ENCODE peak calls at places on chromosomes 1 and 21, in seven cellular contexts. V is GM04504, Y is MCF 10A, E is frontal cortex, N is left ventricle myocardium inferior, D is HFFc6, X is hypothalamus. U is an unnamed sample.

GRCh38 chr1:206075786-206076725 is 23.1 kb downstream of the RHEX start:
- DNase-seq in V (peak; percentile 22), Y (peak; percentile 38), E (no peak), N (no peak), D (peak; percentile 45), X (no peak), U (no peak)

GRCh38 chr1:198937231-198938031 is 298.6 kb downstream of the PTPRC start:
- DNase-seq in V (peak; percentile 81), Y (peak; percentile 95), E (peak; percentile 71), N (no peak), D (peak; percentile 96), X (peak; percentile 33), U (peak; percentile 94)

GRCh38 chr1:210663730-210664573 is 335.2 kb downstream of the HHAT start:
- DNase-seq in V (no peak), Y (no peak), E (no peak), N (no peak), D (no peak), X (no peak), U (no peak)

GRCh38 chr1:25003457-25004190 is 73.5 kb upstream of the RUNX3 start:
- DNase-seq in V (no peak), Y (no peak), E (no peak), N (no peak), D (peak; percentile 25), X (no peak), U (no peak)

GRCh38 chr1:183444243-183444642 is 26.1 kb upstream of the NMNAT2 start:
- DNase-seq in V (peak; percentile 7), Y (no peak), E (no peak), N (no peak), D (no peak), X (no peak), U (peak; percentile 25)

GRCh38 chr1:248788327-248788726 is 32.8 kb upstream of the LYPD8 start:
- DNase-seq in V (no peak), Y (no peak), E (no peak), N (no peak), D (no peak), X (no peak), U (no peak)

GRCh38 chr1:111736548-111737215 is 2.5 kb downstream of the INKA2 start:
- DNase-seq in V (no peak), Y (no peak), E (no peak), N (peak; percentile 85), D (no peak), X (no peak), U (no peak)

GRCh38 chr1:175016073-175016722 is 7.0 kb downstream of the MRPS14 start:
- DNase-seq in V (no peak), Y (no peak), E (no peak), N (no peak), D (peak; percentile 71), X (no peak), U (peak; percentile 30)

GRCh38 chr21:46639489-46640386 is 4.3 kb downstream of the PRMT2 start:
- DNase-seq in V (no peak), Y (peak; percentile 40), E (no peak), N (no peak), D (peak; percentile 25), X (no peak), U (no peak)

GRCh38 chr21:34926784-34927548 is 122.1 kb downstream of the RUNX1 start:
- DNase-seq in V (no peak), Y (no peak), E (no peak), N (no peak), D (peak; percentile 23), X (no peak), U (no peak)

GRCh38 chr1:179178965-179179364 is 50.5 kb downstream of the ABL2 start:
- DNase-seq in V (peak; percentile 35), Y (peak; percentile 51), E (no peak), N (no peak), D (peak; percentile 49), X (no peak), U (no peak)

GRCh38 chr1:224223819-224224714 is 41.0 kb downstream of the DEGS1 start:
- DNase-seq in V (peak; percentile 45), Y (peak; percentile 91), E (no peak), N (no peak), D (peak; percentile 59), X (no peak), U (peak; percentile 53)

GRCh38 chr1:234871710-234872262 is 256.9 kb downstream of the TOMM20 start:
- DNase-seq in V (no peak), Y (no peak), E (no peak), N (no peak), D (no peak), X (no peak), U (peak; percentile 24)

GRCh38 chr1:156337888-156338179 is 258 bp downstream of the CCT3 start:
- DNase-seq in V (no peak), Y (no peak), E (no peak), N (no peak), D (no peak), X (no peak), U (no peak)

GRCh38 chr1:42210421-42211133 is 46.0 kb upstream of the GUCA2A start:
- DNase-seq in V (no peak), Y (no peak), E (no peak), N (no peak), D (peak; percentile 48), X (no peak), U (no peak)

GRCh38 chr1:49728377-49728776 is 295.4 kb downstream of the AGBL4 start:
- DNase-seq in V (no peak), Y (peak; percentile 2), E (no peak), N (no peak), D (no peak), X (no peak), U (no peak)

GRCh38 chr1:1614204-1614953 is 921 bp upstream of the MIB2 start:
- DNase-seq in V (no peak), Y (peak; percentile 51), E (no peak), N (no peak), D (peak; percentile 11), X (no peak), U (peak; percentile 86)

GRCh38 chr1:65924471-65924870 is 131.8 kb downstream of the PDE4B start:
- DNase-seq in V (no peak), Y (peak; percentile 18), E (no peak), N (no peak), D (peak; percentile 78), X (no peak), U (peak; percentile 85)

GRCh38 chr1:32094721-32095521 is 12.9 kb upstream of the KPNA6 start:
- DNase-seq in V (no peak), Y (peak; percentile 39), E (no peak), N (no peak), D (no peak), X (no peak), U (no peak)

GRCh38 chr1:98325646-98326441 is 335.7 kb upstream of the SNX7 start:
- DNase-seq in V (peak; percentile 71), Y (peak; percentile 99), E (no peak), N (peak; percentile 46), D (peak; percentile 95), X (no peak), U (peak; percentile 93)